ENCODE peak calls at places on chromosomes 11 and 22, in nine cellular contexts. One of them, this sample, is unnamed.

GRCh38 chr11:11782532-11783110 is 59.2 kb upstream of the USP47 start:
- DNase-seq in NCI-H345: peak
- DNase-seq in ovary: no peak
- DNase-seq in NCI-H2171 treated with DMSO at 0.1 percent for 48 hours: peak
- DNase-seq in right atrium auricular region: no peak
- DNase-seq in ELR: no peak
- DNase-seq in EH: no peak
- DNase-seq in T1000: no peak
- DNase-seq in foreskin fibroblast: no peak
- DNase-seq in this sample: no peak

GRCh38 chr22:27480487-27480886 is 321.1 kb downstream of the MN1 start:
- DNase-seq in ELR: no peak
- DNase-seq in EH: no peak
- DNase-seq in right atrium auricular region: no peak
- DNase-seq in NCI-H2171 treated with DMSO at 0.1 percent for 48 hours: peak
- DNase-seq in NCI-H345: peak
- DNase-seq in ovary: no peak
- DNase-seq in foreskin fibroblast: no peak
- DNase-seq in T1000: no peak
- DNase-seq in this sample: no peak

GRCh38 chr11:98456281-98456680 is 564.5 kb upstream of the CNTN5 start:
- DNase-seq in T1000: no peak
- DNase-seq in NCI-H2171 treated with DMSO at 0.1 percent for 48 hours: no peak
- DNase-seq in foreskin fibroblast: no peak
- DNase-seq in EH: no peak
- DNase-seq in ELR: no peak
- DNase-seq in right atrium auricular region: no peak
- DNase-seq in NCI-H345: no peak
- DNase-seq in ovary: no peak
- DNase-seq in this sample: no peak

GRCh38 chr11:95264881-95265280 is 33.9 kb upstream of the SESN3 start:
- DNase-seq in NCI-H345: no peak
- DNase-seq in EH: no peak
- DNase-seq in ovary: no peak
- DNase-seq in ELR: no peak
- DNase-seq in right atrium auricular region: no peak
- DNase-seq in T1000: no peak
- DNase-seq in NCI-H2171 treated with DMSO at 0.1 percent for 48 hours: peak
- DNase-seq in foreskin fibroblast: no peak
- DNase-seq in this sample: no peak

GRCh38 chr11:6735306-6735705 is 36.5 kb downstream of the OR2AG2 start:
- DNase-seq in EH: peak
- DNase-seq in NCI-H345: no peak
- DNase-seq in ovary: no peak
- DNase-seq in foreskin fibroblast: peak
- DNase-seq in NCI-H2171 treated with DMSO at 0.1 percent for 48 hours: no peak
- DNase-seq in right atrium auricular region: no peak
- DNase-seq in ELR: peak
- DNase-seq in T1000: no peak
- DNase-seq in this sample: no peak

GRCh38 chr11:95108159-95108611 is 18.5 kb downstream of the ENDOD1 start:
- DNase-seq in T1000: no peak
- DNase-seq in EH: peak
- DNase-seq in right atrium auricular region: no peak
- DNase-seq in ovary: no peak
- DNase-seq in NCI-H345: no peak
- DNase-seq in foreskin fibroblast: no peak
- DNase-seq in ELR: peak
- DNase-seq in NCI-H2171 treated with DMSO at 0.1 percent for 48 hours: no peak
- DNase-seq in this sample: no peak

GRCh38 chr11:9053631-9054030 is 37.8 kb downstream of the SCUBE2 start:
- DNase-seq in T1000: no peak
- DNase-seq in ovary: no peak
- DNase-seq in NCI-H2171 treated with DMSO at 0.1 percent for 48 hours: no peak
- DNase-seq in foreskin fibroblast: no peak
- DNase-seq in EH: peak
- DNase-seq in ELR: peak
- DNase-seq in NCI-H345: no peak
- DNase-seq in right atrium auricular region: no peak
- DNase-seq in this sample: no peak

GRCh38 chr11:819129-819931 is 616 bp downstream of the PNPLA2 start:
- DNase-seq in foreskin fibroblast: peak
- DNase-seq in NCI-H345: peak
- DNase-seq in ELR: peak
- DNase-seq in right atrium auricular region: peak
- DNase-seq in NCI-H2171 treated with DMSO at 0.1 percent for 48 hours: peak
- DNase-seq in ovary: peak
- DNase-seq in T1000: peak
- DNase-seq in EH: peak
- DNase-seq in this sample: peak

GRCh38 chr22:31098633-31099110 is 8.7 kb downstream of the SELENOM start:
- DNase-seq in right atrium auricular region: no peak
- DNase-seq in ELR: peak
- DNase-seq in NCI-H345: no peak
- DNase-seq in foreskin fibroblast: no peak
- DNase-seq in EH: peak
- DNase-seq in ovary: peak
- DNase-seq in T1000: no peak
- DNase-seq in NCI-H2171 treated with DMSO at 0.1 percent for 48 hours: no peak
- DNase-seq in this sample: no peak

GRCh38 chr22:37074537-37074936 is 23.0 kb downstream of the KCTD17 start:
- DNase-seq in EH: no peak
- DNase-seq in ELR: no peak
- DNase-seq in right atrium auricular region: no peak
- DNase-seq in foreskin fibroblast: no peak
- DNase-seq in NCI-H2171 treated with DMSO at 0.1 percent for 48 hours: no peak
- DNase-seq in T1000: no peak
- DNase-seq in NCI-H345: no peak
- DNase-seq in ovary: no peak
- DNase-seq in this sample: no peak

GRCh38 chr11:126416542-126417090 is 61.1 kb downstream of the ST3GAL4 start:
- DNase-seq in ELR: peak
- DNase-seq in ovary: peak
- DNase-seq in NCI-H345: peak
- DNase-seq in foreskin fibroblast: peak
- DNase-seq in NCI-H2171 treated with DMSO at 0.1 percent for 48 hours: peak
- DNase-seq in T1000: no peak
- DNase-seq in EH: peak
- DNase-seq in right atrium auricular region: peak
- DNase-seq in this sample: peak

GRCh38 chr11:130439160-130439519 is 9.3 kb upstream of the ADAMTS15 start:
- DNase-seq in NCI-H2171 treated with DMSO at 0.1 percent for 48 hours: no peak
- DNase-seq in ELR: no peak
- DNase-seq in T1000: no peak
- DNase-seq in EH: no peak
- DNase-seq in ovary: no peak
- DNase-seq in foreskin fibroblast: no peak
- DNase-seq in right atrium auricular region: no peak
- DNase-seq in NCI-H345: no peak
- DNase-seq in this sample: no peak

GRCh38 chr11:126683766-126684728 is 316.5 kb downstream of the KIRREL3 start:
- DNase-seq in NCI-H345: no peak
- DNase-seq in NCI-H2171 treated with DMSO at 0.1 percent for 48 hours: no peak
- DNase-seq in ELR: no peak
- DNase-seq in foreskin fibroblast: no peak
- DNase-seq in right atrium auricular region: no peak
- DNase-seq in T1000: no peak
- DNase-seq in EH: no peak
- DNase-seq in ovary: no peak
- DNase-seq in this sample: no peak

GRCh38 chr11:74953448-74953847 is 4.4 kb downstream of the SPCS2 start:
- DNase-seq in NCI-H345: no peak
- DNase-seq in T1000: no peak
- DNase-seq in foreskin fibroblast: no peak
- DNase-seq in EH: no peak
- DNase-seq in right atrium auricular region: no peak
- DNase-seq in NCI-H2171 treated with DMSO at 0.1 percent for 48 hours: no peak
- DNase-seq in ELR: no peak
- DNase-seq in ovary: no peak
- DNase-seq in this sample: peak

GRCh38 chr11:26247340-26247739 is 84.6 kb upstream of the ANO3 start:
- DNase-seq in ELR: peak
- DNase-seq in EH: peak
- DNase-seq in ovary: no peak
- DNase-seq in foreskin fibroblast: peak
- DNase-seq in NCI-H345: no peak
- DNase-seq in right atrium auricular region: no peak
- DNase-seq in T1000: no peak
- DNase-seq in NCI-H2171 treated with DMSO at 0.1 percent for 48 hours: no peak
- DNase-seq in this sample: no peak

GRCh38 chr22:39475337-39475736 is 18.5 kb downstream of the MGAT3 start:
- DNase-seq in NCI-H345: no peak
- DNase-seq in NCI-H2171 treated with DMSO at 0.1 percent for 48 hours: no peak
- DNase-seq in ovary: no peak
- DNase-seq in EH: no peak
- DNase-seq in right atrium auricular region: no peak
- DNase-seq in T1000: no peak
- DNase-seq in foreskin fibroblast: no peak
- DNase-seq in ELR: no peak
- DNase-seq in this sample: no peak

GRCh38 chr22:27959335-27960090 is 40.5 kb upstream of the PITPNB start:
- DNase-seq in EH: no peak
- DNase-seq in foreskin fibroblast: no peak
- DNase-seq in NCI-H345: no peak
- DNase-seq in NCI-H2171 treated with DMSO at 0.1 percent for 48 hours: no peak
- DNase-seq in T1000: no peak
- DNase-seq in ovary: no peak
- DNase-seq in ELR: no peak
- DNase-seq in right atrium auricular region: no peak
- DNase-seq in this sample: no peak

GRCh38 chr11:8488395-8488794 is 105.6 kb downstream of the STK33 start:
- DNase-seq in EH: no peak
- DNase-seq in NCI-H2171 treated with DMSO at 0.1 percent for 48 hours: no peak
- DNase-seq in NCI-H345: no peak
- DNase-seq in ELR: no peak
- DNase-seq in right atrium auricular region: no peak
- DNase-seq in foreskin fibroblast: no peak
- DNase-seq in T1000: no peak
- DNase-seq in ovary: no peak
- DNase-seq in this sample: no peak

GRCh38 chr11:19658344-19658743 is 54.3 kb upstream of the NAV2 start:
- DNase-seq in foreskin fibroblast: no peak
- DNase-seq in T1000: no peak
- DNase-seq in right atrium auricular region: no peak
- DNase-seq in NCI-H345: no peak
- DNase-seq in ELR: peak
- DNase-seq in EH: no peak
- DNase-seq in NCI-H2171 treated with DMSO at 0.1 percent for 48 hours: no peak
- DNase-seq in ovary: no peak
- DNase-seq in this sample: no peak

GRCh38 chr11:27296406-27296994 is 66.5 kb downstream of the CCDC34 start:
- DNase-seq in NCI-H345: peak
- DNase-seq in EH: peak
- DNase-seq in ELR: peak
- DNase-seq in ovary: no peak
- DNase-seq in foreskin fibroblast: no peak
- DNase-seq in T1000: no peak
- DNase-seq in NCI-H2171 treated with DMSO at 0.1 percent for 48 hours: peak
- DNase-seq in right atrium auricular region: no peak
- DNase-seq in this sample: peak

GRCh38 chr11:89495951-89496350 is 4.8 kb upstream of the NOX4 start:
- DNase-seq in right atrium auricular region: peak
- DNase-seq in T1000: peak
- DNase-seq in NCI-H345: no peak
- DNase-seq in NCI-H2171 treated with DMSO at 0.1 percent for 48 hours: no peak
- DNase-seq in ovary: no peak
- DNase-seq in EH: peak
- DNase-seq in ELR: peak
- DNase-seq in foreskin fibroblast: peak
- DNase-seq in this sample: no peak

GRCh38 chr11:102194257-102194656 is 84.0 kb downstream of the YAP1 start:
- DNase-seq in right atrium auricular region: no peak
- DNase-seq in T1000: no peak
- DNase-seq in ovary: no peak
- DNase-seq in NCI-H2171 treated with DMSO at 0.1 percent for 48 hours: no peak
- DNase-seq in NCI-H345: no peak
- DNase-seq in ELR: no peak
- DNase-seq in EH: peak
- DNase-seq in foreskin fibroblast: no peak
- DNase-seq in this sample: no peak

GRCh38 chr11:30016588-30017363 is at the start of gene KCNA4:
- DNase-seq in ELR: no peak
- DNase-seq in right atrium auricular region: no peak
- DNase-seq in ovary: no peak
- DNase-seq in NCI-H345: no peak
- DNase-seq in NCI-H2171 treated with DMSO at 0.1 percent for 48 hours: peak
- DNase-seq in EH: no peak
- DNase-seq in foreskin fibroblast: no peak
- DNase-seq in T1000: peak
- DNase-seq in this sample: peak

GRCh38 chr11:65435330-65435931 is 12.8 kb downstream of the NEAT1 start:
- DNase-seq in EH: peak
- DNase-seq in ELR: peak
- DNase-seq in ovary: peak
- DNase-seq in NCI-H345: no peak
- DNase-seq in T1000: no peak
- DNase-seq in NCI-H2171 treated with DMSO at 0.1 percent for 48 hours: no peak
- DNase-seq in foreskin fibroblast: no peak
- DNase-seq in right atrium auricular region: peak
- DNase-seq in this sample: no peak

GRCh38 chr11:1636291-1636950 is 6.8 kb downstream of the KRTAP5-5 start:
- DNase-seq in EH: no peak
- DNase-seq in NCI-H2171 treated with DMSO at 0.1 percent for 48 hours: no peak
- DNase-seq in ELR: no peak
- DNase-seq in ovary: no peak
- DNase-seq in T1000: no peak
- DNase-seq in right atrium auricular region: no peak
- DNase-seq in NCI-H345: no peak
- DNase-seq in foreskin fibroblast: no peak
- DNase-seq in this sample: no peak

GRCh38 chr11:1484716-1485503 is 1.7 kb downstream of the MOB2 start:
- DNase-seq in NCI-H345: no peak
- DNase-seq in NCI-H2171 treated with DMSO at 0.1 percent for 48 hours: no peak
- DNase-seq in EH: no peak
- DNase-seq in ovary: peak
- DNase-seq in ELR: no peak
- DNase-seq in foreskin fibroblast: no peak
- DNase-seq in right atrium auricular region: no peak
- DNase-seq in T1000: no peak
- DNase-seq in this sample: no peak

GRCh38 chr11:108324587-108324986 is 101.7 kb downstream of the ATM start:
- DNase-seq in ovary: no peak
- DNase-seq in T1000: no peak
- DNase-seq in ELR: peak
- DNase-seq in EH: peak
- DNase-seq in NCI-H345: no peak
- DNase-seq in right atrium auricular region: no peak
- DNase-seq in NCI-H2171 treated with DMSO at 0.1 percent for 48 hours: peak
- DNase-seq in foreskin fibroblast: peak
- DNase-seq in this sample: no peak

GRCh38 chr22:33787645-33788456 is 132.4 kb downstream of the LARGE1 start:
- DNase-seq in T1000: no peak
- DNase-seq in right atrium auricular region: no peak
- DNase-seq in foreskin fibroblast: no peak
- DNase-seq in NCI-H345: no peak
- DNase-seq in NCI-H2171 treated with DMSO at 0.1 percent for 48 hours: no peak
- DNase-seq in ELR: no peak
- DNase-seq in ovary: no peak
- DNase-seq in EH: peak
- DNase-seq in this sample: peak

GRCh38 chr11:35549787-35550186 is 24.4 kb upstream of the PAMR1 start:
- DNase-seq in T1000: peak
- DNase-seq in NCI-H2171 treated with DMSO at 0.1 percent for 48 hours: peak
- DNase-seq in right atrium auricular region: no peak
- DNase-seq in ELR: peak
- DNase-seq in ovary: no peak
- DNase-seq in foreskin fibroblast: peak
- DNase-seq in EH: peak
- DNase-seq in NCI-H345: no peak
- DNase-seq in this sample: no peak

GRCh38 chr11:13009476-13009920 is 382 bp downstream of the RASSF10 start:
- DNase-seq in NCI-H345: peak
- DNase-seq in NCI-H2171 treated with DMSO at 0.1 percent for 48 hours: no peak
- DNase-seq in ELR: no peak
- DNase-seq in right atrium auricular region: no peak
- DNase-seq in EH: peak
- DNase-seq in ovary: no peak
- DNase-seq in T1000: no peak
- DNase-seq in foreskin fibroblast: no peak
- DNase-seq in this sample: peak

GRCh38 chr22:19454156-19454555 is 6.6 kb upstream of the C22orf39 start:
- DNase-seq in NCI-H2171 treated with DMSO at 0.1 percent for 48 hours: no peak
- DNase-seq in ELR: no peak
- DNase-seq in foreskin fibroblast: no peak
- DNase-seq in NCI-H345: no peak
- DNase-seq in ovary: no peak
- DNase-seq in right atrium auricular region: no peak
- DNase-seq in EH: no peak
- DNase-seq in T1000: no peak
- DNase-seq in this sample: no peak